ENCODE peak calls at places on chromosomes 7 and 10, in five cellular contexts. M is transverse colon, G is GM23338, U is A549, J is sigmoid colon. O is an unnamed sample.
A peak's percentile ranks its signal among the peaks of the same experiment; 100 is the strongest.

GRCh38 chr7:36291387-36292316 is 98.0 kb upstream of the ANLN start:
- DNase-seq in G (peak; percentile 90), M (peak; percentile 90), J (peak; percentile 92), U (peak; percentile 87), O (peak; percentile 80)

GRCh38 chr10:125156739-125157472 is 3.5 kb downstream of the CTBP2 start:
- DNase-seq in G (no peak), M (no peak), J (peak; percentile 35), U (no peak), O (no peak)

GRCh38 chr7:99794585-99795502 is 10.9 kb upstream of the CYP3A4 start:
- DNase-seq in M (no peak), G (no peak), J (no peak), U (peak; percentile 58), O (no peak)

GRCh38 chr10:17673517-17674051 is 29.6 kb downstream of the STAM start:
- DNase-seq in J (no peak), G (peak; percentile 85), M (no peak), U (peak; percentile 72), O (peak; percentile 84)

GRCh38 chr7:119931230-119931824 is 341.6 kb upstream of the KCND2 start:
- DNase-seq in U (no peak), G (no peak), M (no peak), J (no peak), O (no peak)

GRCh38 chr10:33337335-33337854 is 2.9 kb upstream of the NRP1 start:
- DNase-seq in J (no peak), M (no peak), G (no peak), U (peak; percentile 48), O (no peak)

GRCh38 chr7:138205614-138206150 is 129.4 kb downstream of the AKR1D1 start:
- DNase-seq in M (no peak), J (no peak), U (no peak), G (peak; percentile 86), O (no peak)

GRCh38 chr7:117645456-117646181 is 165.8 kb downstream of the CFTR start:
- DNase-seq in J (no peak), M (no peak), U (peak; percentile 16), G (no peak), O (peak; percentile 55)

GRCh38 chr7:3068568-3068967 is 24.9 kb upstream of the CARD11 start:
- DNase-seq in G (no peak), J (no peak), U (no peak), M (no peak), O (no peak)

GRCh38 chr10:102744374-102745051 is 765 bp downstream of the WBP1L start:
- DNase-seq in J (peak; percentile 80), G (peak; percentile 31), M (no peak), U (no peak), O (peak; percentile 21)

GRCh38 chr10:102741848-102742247 is 1.9 kb upstream of the WBP1L start:
- DNase-seq in G (no peak), J (no peak), M (no peak), U (no peak), O (no peak)

GRCh38 chr10:102743588-102744373 is at the start of gene WBP1L:
- DNase-seq in M (peak; percentile 98), G (peak; percentile 99), U (peak; percentile 99), J (peak; percentile 99), O (peak; percentile 99)

GRCh38 chr10:102745157-102745556 is 1.4 kb downstream of the WBP1L start:
- DNase-seq in G (no peak), J (no peak), U (no peak), M (no peak), O (no peak)

GRCh38 chr10:102743078-102743587 is 615 bp upstream of the WBP1L start:
- DNase-seq in M (no peak), G (no peak), U (no peak), J (no peak), O (no peak)
- TF ChIP-seq CTCF in M (no peak), G (no peak), U (no peak), J (no peak), O (no peak)

DNA sequence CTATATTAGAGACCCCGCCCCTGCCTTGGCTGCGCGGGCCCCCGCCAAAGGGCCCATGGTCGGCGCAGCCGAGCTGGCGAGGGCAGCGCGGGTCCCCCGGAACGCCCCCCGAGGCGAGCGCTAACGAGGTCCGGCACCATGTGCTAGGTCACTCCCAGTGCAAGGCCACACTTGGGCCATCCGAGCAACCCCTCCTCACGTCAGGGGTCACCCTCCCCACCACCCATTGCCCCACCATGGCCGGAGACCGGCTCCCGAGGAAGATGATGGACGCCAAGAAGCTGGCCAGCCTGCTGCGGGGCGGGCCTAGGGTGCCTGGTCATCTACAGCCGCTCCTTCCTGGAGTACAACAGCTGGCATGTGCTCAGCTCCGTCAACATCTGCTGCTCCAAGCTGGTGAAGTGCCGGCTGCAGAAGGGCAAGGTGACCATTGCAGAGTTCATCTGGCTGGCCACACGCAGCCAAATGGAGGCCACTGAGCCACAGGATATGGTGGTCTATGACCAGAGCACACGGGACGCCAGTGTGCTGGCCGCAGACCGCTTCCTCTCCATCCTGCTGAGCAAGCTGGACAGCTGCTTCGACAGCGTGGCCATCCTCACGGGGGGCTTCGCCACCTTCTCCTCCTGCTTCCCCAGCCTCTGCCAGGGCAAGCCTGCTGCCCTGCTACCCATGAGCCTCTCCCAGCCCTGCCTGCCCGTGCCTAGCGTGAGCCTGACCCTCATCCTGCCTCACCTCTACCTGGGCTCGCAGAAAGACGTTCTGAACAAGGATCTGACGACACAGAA is 12.4 kb upstream of the SEC24C start:
- DNase-seq in M (no peak), G (no peak), J (no peak), U (no peak), O (no peak)
- H3K4me3 ChIP-seq in M (no peak overlapping the region), G (peak overlapping the region; percentile 91), J (peak overlapping the region; percentile 71), U (peak overlapping the region; percentile 73), O (no peak overlapping the region)

GRCh38 chr7:78043159-78043558 is 244.6 kb downstream of the PHTF2 start:
- DNase-seq in G (no peak), U (no peak), M (no peak), J (no peak), O (no peak)
- TF ChIP-seq CTCF in G (no peak), U (no peak), M (no peak), J (no peak), O (no peak)

GRCh38 chr10:73590881-73591577 is at the start of gene USP54:
- DNase-seq in U (peak; percentile 28), J (no peak), G (peak; percentile 83), M (no peak), O (peak; percentile 74)
- H3K4me3 ChIP-seq in U (peak within 1 kb of the TSS; percentile 11), J (no peak within 1 kb of the TSS), G (peak within 1 kb of the TSS; percentile 34), M (no peak within 1 kb of the TSS), O (peak within 1 kb of the TSS; percentile 1)

GRCh38 chr7:105438254-105438653 is 49.5 kb upstream of the SRPK2 start:
- DNase-seq in J (no peak), G (no peak), U (no peak), M (no peak), O (no peak)

GRCh38 chr7:105444342-105444938 is 55.7 kb upstream of the SRPK2 start:
- DNase-seq in U (no peak), M (no peak), G (peak; percentile 17), J (no peak), O (no peak)

GRCh38 chr7:105438847-105439173 is 50.1 kb upstream of the SRPK2 start:
- DNase-seq in U (no peak), M (no peak), J (no peak), G (peak; percentile 45), O (no peak)

GRCh38 chr7:105439174-105439893 is 50.6 kb upstream of the SRPK2 start:
- DNase-seq in J (no peak), G (no peak), U (peak; percentile 65), M (peak; percentile 22), O (peak; percentile 98)
- TF ChIP-seq CTCF in J (no peak), G (no peak), U (no peak), M (peak; percentile 30), O (peak; percentile 34)

DNA sequence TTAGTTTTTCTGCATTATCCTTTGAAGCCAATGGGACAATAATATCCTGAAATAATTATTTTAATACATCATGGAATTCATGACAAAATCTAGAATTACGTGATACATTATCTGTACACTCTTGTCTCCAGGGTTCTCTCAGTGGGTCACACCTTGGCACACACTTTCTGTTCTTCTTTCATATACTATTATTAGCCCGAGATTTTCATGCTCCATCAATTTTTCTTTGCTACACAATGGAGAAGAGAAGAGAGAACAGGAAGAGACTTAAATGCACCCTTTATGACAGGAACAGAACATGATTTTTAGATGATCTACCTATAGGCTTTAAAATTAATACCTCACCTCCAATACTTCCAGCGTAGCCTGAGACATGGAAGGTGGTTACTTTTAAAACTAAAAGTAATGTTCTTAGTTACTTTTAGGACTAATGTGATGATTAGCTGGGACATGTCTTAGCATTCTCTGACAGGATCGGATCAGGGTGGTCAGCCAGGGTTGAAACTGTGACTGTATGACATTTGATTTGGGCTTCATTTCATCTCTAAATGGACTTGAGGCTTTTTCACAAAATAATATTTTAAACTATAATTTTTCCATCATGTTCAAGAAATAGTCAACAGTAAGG is 148.2 kb upstream of the WNT16 start:
- DNase-seq in M (no peak), J (no peak), U (no peak), G (no peak), O (no peak)
- H3K4me3 ChIP-seq in M (no peak overlapping the region), J (no peak overlapping the region), U (no peak overlapping the region), G (no peak overlapping the region), O (no peak overlapping the region)

GRCh38 chr10:59820471-59820870 is 67.2 kb upstream of the MRLN start:
- DNase-seq in J (no peak), M (no peak), U (no peak), G (no peak), O (no peak)
- TF ChIP-seq CTCF in J (no peak), M (no peak), U (no peak), G (no peak), O (no peak)

DNA sequence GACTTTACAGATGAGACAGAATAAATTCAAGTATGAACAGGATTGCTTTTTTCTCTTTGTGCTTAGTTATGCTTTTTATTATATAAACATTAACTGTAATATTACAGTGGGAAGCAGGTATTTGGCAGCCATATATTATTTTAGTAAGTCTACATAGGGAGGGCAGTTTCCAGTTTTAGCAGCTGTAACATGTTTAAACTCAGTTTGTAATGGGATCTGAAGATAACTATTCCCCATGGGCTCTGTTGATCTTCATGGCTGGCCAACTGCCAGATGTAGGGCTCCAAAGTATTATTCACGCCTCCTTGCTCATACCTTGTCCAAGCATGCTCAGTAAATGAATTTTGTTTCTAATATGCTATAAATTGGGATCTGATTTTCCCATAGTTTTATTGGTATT is 182.4 kb downstream of the ARID5B start:
- DNase-seq in U (peak; percentile 23), J (peak; percentile 84), G (no peak), M (peak; percentile 42), O (peak; percentile 94)
- H3K4me3 ChIP-seq in U (no peak overlapping the region), J (no peak overlapping the region), G (no peak overlapping the region), M (no peak overlapping the region), O (no peak overlapping the region)

O was measured in epithelial cell of esophagus.